ENCODE peak calls at places on chromosomes 11 and 22, in six cellular contexts. H is A549, O is GM12878, Z is endothelial cell of umbilical vein, F is HepG2, D is K562. M is an unnamed sample.

GRCh38 chr22:35023692-35024363 is 42.1 kb upstream of the ISX start:
- DNase-seq in O (no peak), D (peak), F (no peak), Z (no peak), H (peak), M (peak)

GRCh38 chr11:101254037-101254436 is 124.4 kb upstream of the PGR start:
- DNase-seq in F (no peak), O (no peak), H (no peak), Z (no peak), D (no peak), M (no peak)

GRCh38 chr11:124791626-124792341 is 8.4 kb downstream of the MSANTD2 start:
- DNase-seq in O (no peak), D (no peak), Z (no peak), F (no peak), H (no peak), M (peak)

GRCh38 chr11:17724020-17724908 is 4.9 kb downstream of the MYOD1 start:
- DNase-seq in H (no peak), Z (no peak), D (no peak), O (no peak), F (no peak), M (no peak)

GRCh38 chr22:47718337-47718736 is 955.9 kb downstream of the TBC1D22A start:
- DNase-seq in D (no peak), Z (no peak), O (no peak), H (no peak), F (no peak), M (no peak)

GRCh38 chr11:12284321-12285050 is 92.9 kb upstream of the PARVA start:
- DNase-seq in D (no peak), F (no peak), Z (peak), H (no peak), O (no peak), M (peak)

GRCh38 chr11:122656631-122657101 is 1.1 kb downstream of the UBASH3B start:
- DNase-seq in F (no peak), H (peak), O (no peak), D (no peak), Z (peak), M (peak)

GRCh38 chr22:42800731-42801536 is 56.1 kb downstream of the ARFGAP3 start:
- DNase-seq in H (no peak), D (no peak), O (no peak), F (peak), Z (no peak), M (no peak)

GRCh38 chr11:123425367-123425766 is 4.7 kb upstream of the GRAMD1B start:
- DNase-seq in Z (no peak), O (no peak), H (no peak), D (no peak), F (no peak), M (peak)

GRCh38 chr11:68271781-68272608 is at the start of gene C11orf24:
- DNase-seq in Z (peak), O (peak), F (peak), H (peak), D (peak), M (peak)

GRCh38 chr11:12137938-12138731 is 27.7 kb downstream of the MICAL2 start:
- DNase-seq in F (no peak), H (peak), O (no peak), Z (peak), D (no peak), M (no peak)

GRCh38 chr11:118401880-118402590 is 629 bp downstream of the ATP5MG start:
- DNase-seq in F (peak), D (no peak), H (peak), O (no peak), Z (no peak), M (peak)

GRCh38 chr22:20080776-20081654 is 974 bp downstream of the DGCR8 start:
- DNase-seq in O (no peak), F (peak), H (peak), D (peak), Z (peak), M (peak)

GRCh38 chr22:48197189-48197690 is 1434.8 kb downstream of the TBC1D22A start:
- DNase-seq in O (no peak), F (no peak), H (no peak), Z (no peak), D (no peak), M (no peak)

GRCh38 chr11:70507466-70508230 is 109.3 kb downstream of the CTTN start:
- DNase-seq in F (no peak), D (no peak), O (no peak), H (no peak), Z (no peak), M (no peak)

GRCh38 chr11:11265320-11265719 is 87.7 kb downstream of the CSNK2A3 start:
- DNase-seq in D (no peak), H (no peak), Z (no peak), O (no peak), F (no peak), M (no peak)

GRCh38 chr22:23591846-23592245 is 11.8 kb upstream of the IGLL1 start:
- DNase-seq in F (no peak), O (no peak), H (no peak), D (no peak), Z (no peak), M (no peak)

DNA sequence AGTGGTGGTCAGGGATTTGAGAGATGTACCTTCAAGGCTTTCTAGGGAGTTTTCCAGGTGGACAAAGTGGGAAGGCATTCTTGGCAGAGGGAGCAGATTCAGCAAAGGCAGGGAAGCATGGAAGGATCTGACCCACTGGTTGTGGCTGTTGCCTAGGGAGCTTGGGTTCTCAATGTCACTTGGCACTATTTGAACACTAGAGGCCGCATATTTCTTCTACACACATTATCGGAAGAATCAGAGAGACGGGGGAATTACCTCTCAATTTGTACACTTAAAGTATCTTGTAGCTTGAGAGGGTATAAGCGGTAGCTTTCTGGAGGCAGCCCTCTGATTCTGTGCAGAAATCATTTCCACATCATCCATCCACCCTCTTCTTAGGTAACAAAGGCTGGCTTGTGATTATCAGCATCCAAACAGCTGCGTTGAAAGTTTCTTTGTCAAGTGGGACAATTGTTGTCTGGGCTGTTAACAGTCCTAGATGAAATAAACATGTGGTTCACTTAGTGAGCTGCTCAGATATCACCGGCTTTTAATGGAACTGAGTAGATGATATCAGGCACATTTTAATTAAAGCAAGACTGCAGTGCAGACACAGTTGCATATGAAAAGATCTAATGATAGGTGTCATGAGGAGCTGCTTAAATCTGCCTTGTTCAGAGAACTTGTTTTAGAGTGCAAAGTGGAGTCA is 2.6 kb downstream of the NELL1 start:
- DNase-seq in H (peak), O (no peak), Z (no peak), F (peak), D (peak), M (peak)
- TF ChIP-seq CTCF in H (peak), O (peak), Z (no peak), F (peak), D (peak), M (peak)

GRCh38 chr11:74739546-74740270 is 8.5 kb upstream of the CHRDL2 start:
- DNase-seq in O (no peak), F (peak), D (peak), H (peak), Z (peak), M (peak)
- TF ChIP-seq MYC in O (no peak), F (no peak), D (no peak), H (no peak), Z (no peak), M (no peak)

GRCh38 chr11:110971110-110971509 is 258.9 kb upstream of the ARHGAP20 start:
- DNase-seq in O (no peak), F (no peak), D (no peak), H (no peak), Z (no peak), M (peak)

GRCh38 chr11:110972640-110973039 is 260.4 kb upstream of the ARHGAP20 start:
- DNase-seq in O (no peak), D (no peak), F (no peak), Z (no peak), H (peak), M (peak)

GRCh38 chr11:110968348-110969062 is 256.3 kb upstream of the ARHGAP20 start:
- DNase-seq in D (no peak), H (no peak), F (no peak), Z (no peak), O (no peak), M (peak)

DNA sequence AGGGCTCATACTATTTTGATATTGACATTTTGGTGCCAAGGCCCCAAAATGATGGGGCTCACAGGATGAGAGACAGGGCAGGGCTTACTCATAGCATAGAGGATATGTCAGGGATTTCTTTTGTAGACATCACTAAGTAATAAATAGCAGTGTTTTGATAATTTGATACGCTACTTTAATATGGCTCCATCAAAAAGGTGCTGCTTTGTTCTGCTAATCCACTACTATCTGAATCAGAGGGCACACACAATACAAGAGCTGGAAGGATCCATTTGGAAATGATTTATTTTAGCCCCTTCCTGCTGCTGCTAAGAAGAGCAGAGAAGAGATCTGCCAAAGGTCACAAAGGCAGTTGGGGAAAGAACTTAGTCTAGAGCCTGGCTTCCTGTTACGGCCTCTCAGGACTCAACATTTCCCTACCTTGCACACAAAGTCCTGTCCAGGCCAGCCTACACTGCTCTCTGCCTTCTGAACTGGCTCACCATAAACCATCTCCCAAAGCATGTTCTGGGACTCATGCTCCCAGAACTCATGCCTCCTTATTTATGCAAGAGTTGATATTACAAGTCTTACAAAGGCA is 261.3 kb upstream of the ARHGAP20 start:
- DNase-seq in D (no peak), F (no peak), O (no peak), Z (no peak), H (no peak), M (no peak)
- TF ChIP-seq CTCF in D (no peak), F (no peak), O (no peak), Z (no peak), H (no peak), M (no peak)

GRCh38 chr22:46547883-46548244 is 10.4 kb upstream of the CELSR1 start:
- DNase-seq in D (no peak), O (no peak), Z (peak), H (no peak), F (peak), M (peak)
- TF ChIP-seq MYC in D (no peak), O (no peak), Z (no peak), H (no peak), F (no peak), M (no peak)

GRCh38 chr11:95137299-95137698 is 47.7 kb downstream of the ENDOD1 start:
- DNase-seq in Z (no peak), D (no peak), O (no peak), F (no peak), H (no peak), M (no peak)

GRCh38 chr11:95135880-95136279 is 46.2 kb downstream of the ENDOD1 start:
- DNase-seq in H (no peak), Z (no peak), D (no peak), O (no peak), F (no peak), M (no peak)

GRCh38 chr11:95132956-95133355 is 43.3 kb downstream of the ENDOD1 start:
- DNase-seq in D (no peak), O (no peak), F (no peak), Z (no peak), H (no peak), M (no peak)

GRCh38 chr11:95134491-95134890 is 44.8 kb downstream of the ENDOD1 start:
- DNase-seq in O (no peak), D (no peak), F (no peak), Z (no peak), H (peak), M (no peak)

GRCh38 chr11:95135155-95135554 is 45.5 kb downstream of the ENDOD1 start:
- DNase-seq in F (no peak), Z (no peak), O (no peak), D (no peak), H (no peak), M (no peak)
- TF ChIP-seq CTCF in F (no peak), Z (no peak), O (no peak), D (no peak), H (no peak), M (no peak)

GRCh38 chr11:45096636-45097035 is 49.8 kb upstream of the PRDM11 start:
- DNase-seq in H (no peak), Z (no peak), F (no peak), D (no peak), O (no peak), M (no peak)

GRCh38 chr11:45095691-45096010 is 50.8 kb upstream of the PRDM11 start:
- DNase-seq in O (no peak), D (no peak), Z (no peak), F (no peak), H (no peak), M (no peak)

GRCh38 chr11:45100338-45100737 is 46.1 kb upstream of the PRDM11 start:
- DNase-seq in O (no peak), F (no peak), H (peak), D (peak), Z (peak), M (peak)

GRCh38 chr11:45097721-45098493 is 48.5 kb upstream of the PRDM11 start:
- DNase-seq in Z (peak), D (peak), H (peak), O (no peak), F (no peak), M (peak)

DNA sequence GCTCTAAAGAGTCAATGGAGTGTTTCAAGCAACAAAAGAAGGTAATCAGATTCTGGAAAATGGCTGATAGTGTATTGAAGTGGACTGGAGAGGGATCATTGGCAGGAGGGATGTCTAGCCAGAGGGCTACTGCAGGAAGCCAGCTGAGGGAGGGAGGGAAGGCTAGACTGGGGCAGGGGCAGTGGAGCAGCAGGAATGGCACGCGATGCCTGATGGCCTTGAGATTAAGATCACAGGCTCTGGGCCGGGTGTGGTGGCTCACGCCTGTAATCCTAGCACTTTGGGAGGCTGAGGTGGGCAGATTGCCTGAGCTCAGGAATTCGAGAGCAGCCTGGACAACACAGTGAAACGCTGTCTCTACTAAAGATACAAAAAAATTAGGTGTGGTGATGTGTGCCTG is 47.5 kb upstream of the PRDM11 start:
- DNase-seq in Z (no peak), O (no peak), H (no peak), F (no peak), D (no peak), M (no peak)
- TF ChIP-seq MYC in Z (no peak), O (no peak), H (no peak), F (no peak), D (no peak), M (no peak)

DNA sequence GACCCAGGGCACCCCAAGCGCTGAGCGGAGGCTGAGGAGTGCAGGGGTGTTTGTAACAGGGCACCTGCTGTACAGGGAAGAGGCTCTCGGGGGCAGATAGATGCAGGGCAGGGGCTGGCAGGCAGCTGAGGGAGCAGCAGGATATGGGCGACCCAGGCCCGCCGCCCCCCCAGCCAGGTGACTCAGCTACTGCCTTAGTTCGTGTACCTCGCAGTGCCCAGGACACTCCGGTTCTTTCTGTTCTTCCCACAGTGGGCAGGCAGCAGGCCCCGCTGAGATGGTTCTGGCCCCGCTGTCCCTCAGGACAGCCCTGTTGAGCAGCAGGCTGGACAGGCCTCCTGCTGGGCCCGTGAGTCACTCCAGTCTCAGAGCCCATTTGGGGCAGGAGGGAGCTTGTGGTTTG is 16.2 kb downstream of the PHLDA2 start:
- DNase-seq in Z (no peak), D (peak), O (no peak), H (no peak), F (no peak), M (no peak)
- TF ChIP-seq CTCF in Z (no peak), D (no peak), O (no peak), H (no peak), F (no peak), M (no peak)

GRCh38 chr11:41065432-41065831 is 394.0 kb downstream of the LRRC4C start:
- DNase-seq in D (no peak), H (no peak), Z (no peak), O (no peak), F (no peak), M (no peak)
- TF ChIP-seq MYC in D (no peak), H (no peak), Z (no peak), O (no peak), F (no peak), M (no peak)

GRCh38 chr11:34886609-34887008 is 29.6 kb downstream of the APIP start:
- DNase-seq in O (no peak), D (no peak), F (peak), Z (no peak), H (no peak), M (no peak)

GRCh38 chr11:34890812-34891211 is 25.4 kb downstream of the APIP start:
- DNase-seq in F (peak), D (no peak), H (peak), O (no peak), Z (peak), M (peak)

GRCh38 chr11:34891611-34892010 is 24.6 kb downstream of the APIP start:
- DNase-seq in O (no peak), Z (no peak), H (no peak), F (peak), D (no peak), M (no peak)

GRCh38 chr11:34890089-34890488 is 26.1 kb downstream of the APIP start:
- DNase-seq in D (no peak), Z (peak), O (no peak), H (peak), F (no peak), M (no peak)

GRCh38 chr11:34887260-34887659 is 28.9 kb downstream of the APIP start:
- DNase-seq in O (no peak), D (no peak), H (no peak), F (no peak), Z (no peak), M (no peak)
- TF ChIP-seq CTCF in O (no peak), D (no peak), H (no peak), F (no peak), Z (no peak), M (no peak)

M was measured in NB4.